ENCODE peak calls at places on chromosome 6, in six cellular contexts. One of them, this sample, is unnamed.

GRCh38 chr6:125983246-125983945 is 2.9 kb upstream of the TRMT11 start:
- DNase-seq in H1: no peak
- DNase-seq in trophoblast cell: no peak
- DNase-seq in neuronal stem cell: no peak
- DNase-seq in mesenchymal stem cell: peak
- DNase-seq in IMR-90: peak
- DNase-seq in this sample: no peak

GRCh38 chr6:138520463-138520862 is 21.2 kb upstream of the NHSL1 start:
- DNase-seq in trophoblast cell: peak
- DNase-seq in IMR-90: no peak
- DNase-seq in neuronal stem cell: no peak
- DNase-seq in H1: no peak
- DNase-seq in mesenchymal stem cell: peak
- DNase-seq in this sample: no peak

GRCh38 chr6:8246403-8246802 is 144.1 kb upstream of the EEF1E1 start:
- DNase-seq in neuronal stem cell: no peak
- DNase-seq in H1: no peak
- DNase-seq in mesenchymal stem cell: no peak
- DNase-seq in IMR-90: no peak
- DNase-seq in trophoblast cell: no peak
- DNase-seq in this sample: no peak

GRCh38 chr6:68226460-68226859 is 408.6 kb upstream of the ADGRB3 start:
- DNase-seq in IMR-90: no peak
- DNase-seq in mesenchymal stem cell: no peak
- DNase-seq in H1: no peak
- DNase-seq in neuronal stem cell: peak
- DNase-seq in trophoblast cell: peak
- DNase-seq in this sample: peak

GRCh38 chr6:123171341-123171740 is 175.3 kb downstream of the CLVS2 start:
- DNase-seq in IMR-90: no peak
- DNase-seq in neuronal stem cell: no peak
- DNase-seq in H1: no peak
- DNase-seq in trophoblast cell: peak
- DNase-seq in mesenchymal stem cell: no peak
- DNase-seq in this sample: peak

GRCh38 chr6:163132050-163132750 is 282.3 kb upstream of the QKI start:
- DNase-seq in mesenchymal stem cell: no peak
- DNase-seq in H1: no peak
- DNase-seq in neuronal stem cell: no peak
- DNase-seq in IMR-90: no peak
- DNase-seq in trophoblast cell: no peak
- DNase-seq in this sample: no peak

GRCh38 chr6:14231071-14231483 is 113.5 kb downstream of the CD83 start:
- DNase-seq in neuronal stem cell: no peak
- DNase-seq in mesenchymal stem cell: no peak
- DNase-seq in trophoblast cell: peak
- DNase-seq in IMR-90: no peak
- DNase-seq in H1: no peak
- DNase-seq in this sample: no peak

GRCh38 chr6:21082091-21082490 is 511.5 kb upstream of the SOX4 start:
- DNase-seq in neuronal stem cell: no peak
- DNase-seq in IMR-90: no peak
- DNase-seq in mesenchymal stem cell: no peak
- DNase-seq in trophoblast cell: no peak
- DNase-seq in H1: no peak
- DNase-seq in this sample: no peak

GRCh38 chr6:36682328-36683144 is 4.0 kb downstream of the CDKN1A start:
- DNase-seq in neuronal stem cell: no peak
- DNase-seq in H1: no peak
- DNase-seq in mesenchymal stem cell: peak
- DNase-seq in trophoblast cell: peak
- DNase-seq in IMR-90: no peak
- DNase-seq in this sample: peak

GRCh38 chr6:144181639-144182038 is 31.3 kb downstream of the STX11 start:
- DNase-seq in mesenchymal stem cell: no peak
- DNase-seq in neuronal stem cell: no peak
- DNase-seq in H1: no peak
- DNase-seq in trophoblast cell: peak
- DNase-seq in IMR-90: no peak
- DNase-seq in this sample: no peak

GRCh38 chr6:41600499-41601247 is 37.6 kb upstream of the MDFI start:
- DNase-seq in neuronal stem cell: no peak
- DNase-seq in H1: no peak
- DNase-seq in IMR-90: no peak
- DNase-seq in mesenchymal stem cell: no peak
- DNase-seq in trophoblast cell: no peak
- DNase-seq in this sample: no peak

GRCh38 chr6:136113736-136114173 is 136.4 kb downstream of the MTFR2 start:
- DNase-seq in mesenchymal stem cell: peak
- DNase-seq in neuronal stem cell: peak
- DNase-seq in H1: no peak
- DNase-seq in IMR-90: peak
- DNase-seq in trophoblast cell: peak
- DNase-seq in this sample: peak

GRCh38 chr6:123016431-123017110 is 20.5 kb downstream of the CLVS2 start:
- DNase-seq in mesenchymal stem cell: no peak
- DNase-seq in neuronal stem cell: peak
- DNase-seq in H1: no peak
- DNase-seq in IMR-90: no peak
- DNase-seq in trophoblast cell: no peak
- DNase-seq in this sample: no peak

GRCh38 chr6:144546807-144547206 is 261.7 kb downstream of the UTRN start:
- DNase-seq in mesenchymal stem cell: no peak
- DNase-seq in trophoblast cell: no peak
- DNase-seq in H1: no peak
- DNase-seq in IMR-90: no peak
- DNase-seq in neuronal stem cell: no peak
- DNase-seq in this sample: no peak

GRCh38 chr6:147161974-147162495 is 42.2 kb upstream of the STXBP5 start:
- DNase-seq in neuronal stem cell: no peak
- DNase-seq in mesenchymal stem cell: peak
- DNase-seq in H1: no peak
- DNase-seq in IMR-90: peak
- DNase-seq in trophoblast cell: no peak
- DNase-seq in this sample: no peak

GRCh38 chr6:111011360-111012142 is 29.7 kb downstream of the RPF2 start:
- DNase-seq in H1: no peak
- DNase-seq in IMR-90: peak
- DNase-seq in mesenchymal stem cell: peak
- DNase-seq in neuronal stem cell: peak
- DNase-seq in trophoblast cell: peak
- DNase-seq in this sample: peak

GRCh38 chr6:28371706-28372451 is 22.1 kb downstream of the ZKSCAN3 start:
- DNase-seq in mesenchymal stem cell: no peak
- DNase-seq in trophoblast cell: peak
- DNase-seq in neuronal stem cell: no peak
- DNase-seq in H1: no peak
- DNase-seq in IMR-90: no peak
- DNase-seq in this sample: no peak

GRCh38 chr6:77368660-77369313 is 94.5 kb downstream of the HTR1B start:
- DNase-seq in neuronal stem cell: no peak
- DNase-seq in trophoblast cell: no peak
- DNase-seq in H1: peak
- DNase-seq in IMR-90: peak
- DNase-seq in mesenchymal stem cell: peak
- DNase-seq in this sample: peak

GRCh38 chr6:14499804-14500203 is 382.2 kb downstream of the CD83 start:
- DNase-seq in neuronal stem cell: no peak
- DNase-seq in H1: no peak
- DNase-seq in trophoblast cell: peak
- DNase-seq in mesenchymal stem cell: peak
- DNase-seq in IMR-90: peak
- DNase-seq in this sample: peak

GRCh38 chr6:12605888-12606345 is 110.7 kb upstream of the PHACTR1 start:
- DNase-seq in neuronal stem cell: peak
- DNase-seq in H1: peak
- DNase-seq in mesenchymal stem cell: peak
- DNase-seq in IMR-90: peak
- DNase-seq in trophoblast cell: peak
- DNase-seq in this sample: peak

GRCh38 chr6:15299430-15300131 is 53.7 kb downstream of the JARID2 start:
- DNase-seq in H1: peak
- DNase-seq in trophoblast cell: peak
- DNase-seq in IMR-90: peak
- DNase-seq in neuronal stem cell: no peak
- DNase-seq in mesenchymal stem cell: no peak
- DNase-seq in this sample: no peak

GRCh38 chr6:169839898-169840631 is 88.6 kb downstream of the ERMARD start:
- DNase-seq in trophoblast cell: no peak
- DNase-seq in H1: peak
- DNase-seq in neuronal stem cell: no peak
- DNase-seq in IMR-90: no peak
- DNase-seq in mesenchymal stem cell: no peak
- DNase-seq in this sample: no peak

GRCh38 chr6:170186909-170187668 is 103.8 kb downstream of the DLL1 start:
- DNase-seq in trophoblast cell: no peak
- DNase-seq in mesenchymal stem cell: no peak
- DNase-seq in IMR-90: no peak
- DNase-seq in neuronal stem cell: no peak
- DNase-seq in H1: peak
- DNase-seq in this sample: no peak

GRCh38 chr6:130928158-130928917 is 101.1 kb downstream of the SMLR1 start:
- DNase-seq in mesenchymal stem cell: no peak
- DNase-seq in trophoblast cell: peak
- DNase-seq in IMR-90: no peak
- DNase-seq in neuronal stem cell: no peak
- DNase-seq in H1: no peak
- DNase-seq in this sample: no peak

GRCh38 chr6:116158641-116159040 is 32.7 kb upstream of the COL10A1 start:
- DNase-seq in IMR-90: peak
- DNase-seq in mesenchymal stem cell: no peak
- DNase-seq in neuronal stem cell: no peak
- DNase-seq in H1: no peak
- DNase-seq in trophoblast cell: no peak
- DNase-seq in this sample: no peak

GRCh38 chr6:149277621-149278020 is 39.9 kb upstream of the TAB2 start:
- DNase-seq in H1: no peak
- DNase-seq in neuronal stem cell: no peak
- DNase-seq in trophoblast cell: no peak
- DNase-seq in mesenchymal stem cell: no peak
- DNase-seq in IMR-90: no peak
- DNase-seq in this sample: no peak

GRCh38 chr6:34267746-34268145 is 18.9 kb upstream of the SMIM29 start:
- DNase-seq in mesenchymal stem cell: no peak
- DNase-seq in neuronal stem cell: no peak
- DNase-seq in trophoblast cell: no peak
- DNase-seq in H1: no peak
- DNase-seq in IMR-90: no peak
- DNase-seq in this sample: no peak
- H3K4me3 ChIP-seq in mesenchymal stem cell: no peak
- H3K4me3 ChIP-seq in neuronal stem cell: no peak
- H3K4me3 ChIP-seq in trophoblast cell: no peak
- H3K4me3 ChIP-seq in H1: no peak
- H3K4me3 ChIP-seq in IMR-90: no peak
- H3K4me3 ChIP-seq in this sample: no peak

GRCh38 chr6:26184492-26184891 is 97.3 kb downstream of the HFE start:
- DNase-seq in H1: no peak
- DNase-seq in trophoblast cell: no peak
- DNase-seq in neuronal stem cell: no peak
- DNase-seq in IMR-90: no peak
- DNase-seq in mesenchymal stem cell: no peak
- DNase-seq in this sample: no peak
- H2BK120ac ChIP-seq in H1: no peak
- H2BK120ac ChIP-seq in trophoblast cell: no peak
- H2BK120ac ChIP-seq in neuronal stem cell: no peak
- H2BK120ac ChIP-seq in IMR-90: no peak
- H2BK120ac ChIP-seq in mesenchymal stem cell: no peak
- H2BK120ac ChIP-seq in this sample: no peak

DNA sequence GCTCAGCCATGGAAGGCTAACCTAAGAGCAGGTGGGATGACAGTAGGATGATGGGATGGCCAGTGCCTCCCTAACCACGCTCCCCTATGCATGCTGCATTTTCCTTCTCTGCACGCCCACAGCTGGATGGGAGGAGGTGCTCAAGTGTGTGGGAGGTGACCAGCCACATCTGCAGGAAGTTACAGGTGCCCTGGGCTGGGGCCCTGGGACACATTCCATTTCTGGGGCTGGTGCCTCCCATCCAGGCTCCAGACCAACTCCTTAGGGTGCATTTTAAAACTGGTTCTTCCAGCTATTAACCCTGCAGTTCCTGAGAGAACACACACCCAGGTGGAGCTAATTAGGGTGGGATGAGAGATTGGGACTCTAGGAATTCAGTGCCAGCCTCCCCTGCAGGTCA is 135.3 kb upstream of the ARMC2 start:
- DNase-seq in neuronal stem cell: no peak
- DNase-seq in H1: no peak
- DNase-seq in mesenchymal stem cell: no peak
- DNase-seq in IMR-90: no peak
- DNase-seq in trophoblast cell: peak
- DNase-seq in this sample: no peak
- H3K4me3 ChIP-seq in neuronal stem cell: no peak
- H3K4me3 ChIP-seq in H1: no peak
- H3K4me3 ChIP-seq in mesenchymal stem cell: no peak
- H3K4me3 ChIP-seq in IMR-90: no peak
- H3K4me3 ChIP-seq in trophoblast cell: no peak
- H3K4me3 ChIP-seq in this sample: no peak

GRCh38 chr6:24991748-24992467 is 56.1 kb upstream of the RIPOR2 start:
- DNase-seq in neuronal stem cell: peak
- DNase-seq in mesenchymal stem cell: peak
- DNase-seq in trophoblast cell: peak
- DNase-seq in H1: no peak
- DNase-seq in IMR-90: peak
- DNase-seq in this sample: peak
- H2BK120ac ChIP-seq in neuronal stem cell: no peak
- H2BK120ac ChIP-seq in mesenchymal stem cell: no peak
- H2BK120ac ChIP-seq in trophoblast cell: peak
- H2BK120ac ChIP-seq in H1: peak
- H2BK120ac ChIP-seq in IMR-90: peak
- H2BK120ac ChIP-seq in this sample: no peak

GRCh38 chr6:10555625-10556309 is 34.6 kb downstream of the GCNT2 start:
- DNase-seq in neuronal stem cell: peak
- DNase-seq in IMR-90: peak
- DNase-seq in H1: peak
- DNase-seq in mesenchymal stem cell: peak
- DNase-seq in trophoblast cell: no peak
- DNase-seq in this sample: peak
- H3K4me3 ChIP-seq in neuronal stem cell: peak
- H3K4me3 ChIP-seq in IMR-90: peak
- H3K4me3 ChIP-seq in H1: peak
- H3K4me3 ChIP-seq in mesenchymal stem cell: peak
- H3K4me3 ChIP-seq in trophoblast cell: peak
- H3K4me3 ChIP-seq in this sample: peak